ENCODE peak calls at places on chromosomes 11 and 22, in seven cellular contexts. X, N, I, Q, J, U and H are unnamed samples.

GRCh38 chr11:102914238-102915043 is 39.7 kb upstream of the MMP12 start:
- DNase-seq in X (peak; percentile 49), N (no peak), I (no peak), Q (no peak), J (peak; percentile 18), U (peak; percentile 40), H (peak; percentile 67)

GRCh38 chr11:133133053-133133452 is 399.2 kb downstream of the OPCML start:
- DNase-seq in X (peak; percentile 1), N (no peak), I (no peak), Q (no peak), J (no peak), U (no peak), H (peak; percentile 19)

GRCh38 chr11:73218106-73218829 is at the start of gene P2RY2:
- DNase-seq in X (peak; percentile 55), N (peak; percentile 92), I (no peak), Q (peak; percentile 46), J (peak; percentile 82), U (no peak), H (peak; percentile 41)

GRCh38 chr22:18952022-18952421 is 15.9 kb upstream of the PRODH start:
- DNase-seq in X (no peak), N (no peak), I (no peak), Q (peak; percentile 4), J (no peak), U (no peak), H (no peak)

GRCh38 chr22:38766076-38766777 is 10.4 kb upstream of the SUN2 start:
- DNase-seq in X (peak; percentile 75), N (peak; percentile 59), I (peak; percentile 68), Q (peak; percentile 64), J (peak; percentile 90), U (no peak), H (peak; percentile 81)

GRCh38 chr11:70778828-70779365 is 380.6 kb downstream of the CTTN start:
- DNase-seq in X (no peak), N (no peak), I (no peak), Q (no peak), J (no peak), U (no peak), H (no peak)

GRCh38 chr11:60040109-60040508 is at the start of gene OOSP2:
- DNase-seq in X (no peak), N (no peak), I (no peak), Q (no peak), J (no peak), U (no peak), H (no peak)

GRCh38 chr22:37409557-37409956 is 17.7 kb downstream of the ELFN2 start:
- DNase-seq in X (no peak), N (no peak), I (peak; percentile 16), Q (no peak), J (no peak), U (no peak), H (no peak)

GRCh38 chr11:123145220-123145619 is 49.8 kb downstream of the CLMP start:
- DNase-seq in X (peak; percentile 92), N (no peak), I (no peak), Q (peak; percentile 57), J (peak; percentile 94), U (peak; percentile 64), H (peak; percentile 97)

GRCh38 chr11:1206391-1207271 is 16.2 kb upstream of the MUC5B start:
- DNase-seq in X (no peak), N (peak; percentile 25), I (no peak), Q (no peak), J (no peak), U (no peak), H (no peak)

GRCh38 chr11:1349074-1349931 is 39.9 kb upstream of the TOLLIP start:
- DNase-seq in X (no peak), N (no peak), I (no peak), Q (no peak), J (no peak), U (no peak), H (no peak)

GRCh38 chr11:94768602-94769511 is 701 bp downstream of the AMOTL1 start:
- DNase-seq in X (peak; percentile 48), N (peak; percentile 71), I (peak; percentile 65), Q (peak; percentile 51), J (no peak), U (no peak), H (no peak)

GRCh38 chr11:78202733-78203167 is 14.0 kb downstream of the USP35 start:
- DNase-seq in X (no peak), N (no peak), I (no peak), Q (no peak), J (no peak), U (no peak), H (no peak)

GRCh38 chr11:29100967-29101366 is 915.9 kb downstream of the KCNA4 start:
- DNase-seq in X (no peak), N (no peak), I (no peak), Q (no peak), J (no peak), U (no peak), H (no peak)

GRCh38 chr11:111633248-111633647 is 31.0 kb downstream of the SIK2 start:
- DNase-seq in X (no peak), N (no peak), I (peak; percentile 23), Q (no peak), J (no peak), U (no peak), H (no peak)

GRCh38 chr22:37607010-37607911 is 1.4 kb upstream of the GGA1 start:
- DNase-seq in X (peak; percentile 64), N (peak; percentile 88), I (peak; percentile 77), Q (peak; percentile 89), J (peak; percentile 81), U (no peak), H (peak; percentile 75)

GRCh38 chr11:109668973-109669634 is 247.1 kb downstream of the C11orf87 start:
- DNase-seq in X (peak; percentile 4), N (no peak), I (no peak), Q (no peak), J (no peak), U (no peak), H (no peak)

GRCh38 chr11:66970808-66971442 is 4.2 kb upstream of the C11orf86 start:
- DNase-seq in X (peak; percentile 99), N (no peak), I (no peak), Q (no peak), J (peak; percentile 90), U (peak; percentile 98), H (peak; percentile 92)

GRCh38 chr11:60345489-60345888 is 18.4 kb downstream of the MS4A6E start:
- DNase-seq in X (peak; percentile 14), N (peak; percentile 36), I (peak; percentile 13), Q (no peak), J (no peak), U (no peak), H (no peak)

GRCh38 chr11:117584056-117584830 is 212.8 kb downstream of the DSCAML1 start:
- DNase-seq in X (peak; percentile 18), N (no peak), I (no peak), Q (no peak), J (no peak), U (no peak), H (peak; percentile 64)

GRCh38 chr22:19039796-19040580 is 82.2 kb downstream of the DGCR2 start:
- DNase-seq in X (no peak), N (no peak), I (no peak), Q (no peak), J (no peak), U (no peak), H (no peak)